ENCODE peak calls at places on chromosomes 3 and 15, in ten cellular contexts. One of them, this sample, is unnamed.

GRCh38 chr15:55084673-55085072 is 112.1 kb downstream of the RSL24D1 start:
- DNase-seq in CD8-positive, alpha-beta T cell: no peak
- DNase-seq in dorsolateral prefrontal cortex: no peak
- DNase-seq in GM23338: no peak
- DNase-seq in pancreas: no peak
- DNase-seq in esophagus muscularis mucosa: no peak
- DNase-seq in stomach: no peak
- DNase-seq in ovary: no peak
- DNase-seq in lower lobe of right lung: no peak
- DNase-seq in heart right ventricle: no peak
- DNase-seq in this sample: no peak

GRCh38 chr3:21405671-21406667 is 345.0 kb downstream of the ZNF385D start:
- DNase-seq in pancreas: peak
- DNase-seq in esophagus muscularis mucosa: no peak
- DNase-seq in lower lobe of right lung: no peak
- DNase-seq in ovary: no peak
- DNase-seq in CD8-positive, alpha-beta T cell: no peak
- DNase-seq in stomach: no peak
- DNase-seq in heart right ventricle: no peak
- DNase-seq in GM23338: no peak
- DNase-seq in dorsolateral prefrontal cortex: no peak
- DNase-seq in this sample: no peak

GRCh38 chr3:187966636-187967035 is 187.3 kb upstream of the LPP start:
- DNase-seq in heart right ventricle: no peak
- DNase-seq in lower lobe of right lung: no peak
- DNase-seq in ovary: no peak
- DNase-seq in pancreas: no peak
- DNase-seq in esophagus muscularis mucosa: no peak
- DNase-seq in GM23338: no peak
- DNase-seq in stomach: no peak
- DNase-seq in dorsolateral prefrontal cortex: no peak
- DNase-seq in CD8-positive, alpha-beta T cell: no peak
- DNase-seq in this sample: no peak

GRCh38 chr3:47433796-47434195 is 41.9 kb downstream of the SCAP start:
- DNase-seq in dorsolateral prefrontal cortex: no peak
- DNase-seq in GM23338: no peak
- DNase-seq in lower lobe of right lung: no peak
- DNase-seq in CD8-positive, alpha-beta T cell: no peak
- DNase-seq in stomach: no peak
- DNase-seq in ovary: no peak
- DNase-seq in heart right ventricle: no peak
- DNase-seq in pancreas: no peak
- DNase-seq in esophagus muscularis mucosa: no peak
- DNase-seq in this sample: no peak

GRCh38 chr15:79644091-79644490 is 212.0 kb downstream of the MINAR1 start:
- DNase-seq in CD8-positive, alpha-beta T cell: no peak
- DNase-seq in esophagus muscularis mucosa: no peak
- DNase-seq in dorsolateral prefrontal cortex: no peak
- DNase-seq in heart right ventricle: no peak
- DNase-seq in pancreas: no peak
- DNase-seq in GM23338: no peak
- DNase-seq in lower lobe of right lung: no peak
- DNase-seq in ovary: no peak
- DNase-seq in stomach: no peak
- DNase-seq in this sample: peak

GRCh38 chr3:156718622-156719300 is 44.4 kb downstream of the TIPARP start:
- DNase-seq in esophagus muscularis mucosa: no peak
- DNase-seq in pancreas: no peak
- DNase-seq in lower lobe of right lung: no peak
- DNase-seq in GM23338: no peak
- DNase-seq in stomach: no peak
- DNase-seq in ovary: no peak
- DNase-seq in dorsolateral prefrontal cortex: no peak
- DNase-seq in heart right ventricle: no peak
- DNase-seq in CD8-positive, alpha-beta T cell: no peak
- DNase-seq in this sample: peak

GRCh38 chr15:78415284-78415683 is 22.7 kb upstream of the IREB2 start:
- DNase-seq in stomach: no peak
- DNase-seq in dorsolateral prefrontal cortex: no peak
- DNase-seq in ovary: no peak
- DNase-seq in GM23338: peak
- DNase-seq in pancreas: no peak
- DNase-seq in lower lobe of right lung: no peak
- DNase-seq in CD8-positive, alpha-beta T cell: no peak
- DNase-seq in heart right ventricle: no peak
- DNase-seq in esophagus muscularis mucosa: no peak
- DNase-seq in this sample: peak

GRCh38 chr3:50417637-50418033 is 58.3 kb upstream of the TMEM115 start:
- DNase-seq in stomach: no peak
- DNase-seq in esophagus muscularis mucosa: no peak
- DNase-seq in ovary: no peak
- DNase-seq in CD8-positive, alpha-beta T cell: no peak
- DNase-seq in heart right ventricle: no peak
- DNase-seq in GM23338: no peak
- DNase-seq in pancreas: no peak
- DNase-seq in lower lobe of right lung: no peak
- DNase-seq in dorsolateral prefrontal cortex: no peak
- DNase-seq in this sample: no peak

GRCh38 chr3:125121246-125122010 is 65.6 kb upstream of the HEG1 start:
- DNase-seq in esophagus muscularis mucosa: no peak
- DNase-seq in ovary: no peak
- DNase-seq in lower lobe of right lung: no peak
- DNase-seq in dorsolateral prefrontal cortex: no peak
- DNase-seq in GM23338: no peak
- DNase-seq in pancreas: no peak
- DNase-seq in heart right ventricle: no peak
- DNase-seq in stomach: no peak
- DNase-seq in CD8-positive, alpha-beta T cell: no peak
- DNase-seq in this sample: no peak

GRCh38 chr3:81898336-81898735 is 136.9 kb upstream of the GBE1 start:
- DNase-seq in heart right ventricle: no peak
- DNase-seq in dorsolateral prefrontal cortex: no peak
- DNase-seq in CD8-positive, alpha-beta T cell: no peak
- DNase-seq in pancreas: no peak
- DNase-seq in GM23338: no peak
- DNase-seq in ovary: no peak
- DNase-seq in esophagus muscularis mucosa: no peak
- DNase-seq in lower lobe of right lung: no peak
- DNase-seq in stomach: no peak
- DNase-seq in this sample: no peak

GRCh38 chr3:102174312-102174712 is 260.5 kb upstream of the ZPLD1 start:
- DNase-seq in dorsolateral prefrontal cortex: no peak
- DNase-seq in GM23338: no peak
- DNase-seq in esophagus muscularis mucosa: no peak
- DNase-seq in stomach: no peak
- DNase-seq in CD8-positive, alpha-beta T cell: no peak
- DNase-seq in heart right ventricle: no peak
- DNase-seq in pancreas: no peak
- DNase-seq in ovary: no peak
- DNase-seq in lower lobe of right lung: no peak
- DNase-seq in this sample: peak

GRCh38 chr3:111859061-111859973 is at the start of gene PHLDB2:
- DNase-seq in stomach: peak
- DNase-seq in heart right ventricle: peak
- DNase-seq in CD8-positive, alpha-beta T cell: peak
- DNase-seq in pancreas: peak
- DNase-seq in lower lobe of right lung: peak
- DNase-seq in esophagus muscularis mucosa: no peak
- DNase-seq in dorsolateral prefrontal cortex: peak
- DNase-seq in ovary: peak
- DNase-seq in GM23338: peak
- DNase-seq in this sample: peak

GRCh38 chr15:89019436-89019835 is 68.8 kb upstream of the ABHD2 start:
- DNase-seq in GM23338: no peak
- DNase-seq in ovary: no peak
- DNase-seq in esophagus muscularis mucosa: no peak
- DNase-seq in CD8-positive, alpha-beta T cell: no peak
- DNase-seq in heart right ventricle: no peak
- DNase-seq in lower lobe of right lung: no peak
- DNase-seq in stomach: no peak
- DNase-seq in pancreas: no peak
- DNase-seq in dorsolateral prefrontal cortex: no peak
- DNase-seq in this sample: no peak

GRCh38 chr3:65385805-65386204 is 652.9 kb downstream of the MAGI1 start:
- DNase-seq in ovary: no peak
- DNase-seq in GM23338: no peak
- DNase-seq in stomach: no peak
- DNase-seq in dorsolateral prefrontal cortex: no peak
- DNase-seq in heart right ventricle: no peak
- DNase-seq in lower lobe of right lung: no peak
- DNase-seq in pancreas: no peak
- DNase-seq in CD8-positive, alpha-beta T cell: no peak
- DNase-seq in esophagus muscularis mucosa: no peak
- DNase-seq in this sample: no peak

GRCh38 chr15:25242166-25242879 is 196.5 kb downstream of the UBE3A start:
- DNase-seq in ovary: no peak
- DNase-seq in stomach: no peak
- DNase-seq in esophagus muscularis mucosa: no peak
- DNase-seq in CD8-positive, alpha-beta T cell: no peak
- DNase-seq in dorsolateral prefrontal cortex: peak
- DNase-seq in GM23338: no peak
- DNase-seq in heart right ventricle: peak
- DNase-seq in lower lobe of right lung: peak
- DNase-seq in pancreas: peak
- DNase-seq in this sample: no peak

GRCh38 chr15:64164436-64164835 is 1.6 kb upstream of the PPIB start:
- DNase-seq in lower lobe of right lung: no peak
- DNase-seq in dorsolateral prefrontal cortex: no peak
- DNase-seq in esophagus muscularis mucosa: no peak
- DNase-seq in CD8-positive, alpha-beta T cell: no peak
- DNase-seq in stomach: no peak
- DNase-seq in ovary: no peak
- DNase-seq in heart right ventricle: no peak
- DNase-seq in pancreas: no peak
- DNase-seq in GM23338: no peak
- DNase-seq in this sample: no peak
- H3K27ac ChIP-seq in lower lobe of right lung: peak
- H3K27ac ChIP-seq in dorsolateral prefrontal cortex: no peak
- H3K27ac ChIP-seq in esophagus muscularis mucosa: no peak
- H3K27ac ChIP-seq in CD8-positive, alpha-beta T cell: no peak
- H3K27ac ChIP-seq in stomach: peak
- H3K27ac ChIP-seq in ovary: no peak
- H3K27ac ChIP-seq in heart right ventricle: peak
- H3K27ac ChIP-seq in pancreas: peak
- H3K27ac ChIP-seq in GM23338: peak
- H3K27ac ChIP-seq in this sample: no peak

DNA sequence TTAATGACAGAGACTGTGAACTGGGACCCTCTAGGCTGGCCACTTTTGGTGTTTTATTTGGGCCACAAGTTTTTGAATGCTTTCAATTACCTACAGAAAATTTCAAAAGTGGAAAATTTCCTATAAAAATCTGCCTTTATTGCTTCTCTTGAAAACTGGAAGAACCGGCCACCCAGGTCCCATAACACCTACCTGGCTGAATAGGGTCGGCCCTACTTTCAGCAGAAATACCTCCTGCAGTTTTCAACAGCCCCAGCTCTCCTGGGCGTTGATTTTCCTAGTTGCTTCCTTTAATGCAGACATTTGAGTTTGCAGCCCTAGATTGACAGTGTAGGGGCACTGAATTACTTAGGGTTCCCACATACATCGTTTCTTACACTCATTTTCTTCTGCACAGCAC is 719 bp upstream of the SRPRB start:
- DNase-seq in CD8-positive, alpha-beta T cell: no peak
- DNase-seq in ovary: no peak
- DNase-seq in stomach: no peak
- DNase-seq in GM23338: no peak
- DNase-seq in dorsolateral prefrontal cortex: no peak
- DNase-seq in pancreas: no peak
- DNase-seq in heart right ventricle: no peak
- DNase-seq in lower lobe of right lung: no peak
- DNase-seq in esophagus muscularis mucosa: no peak
- DNase-seq in this sample: no peak
- H3K4me3 ChIP-seq in CD8-positive, alpha-beta T cell: peak
- H3K4me3 ChIP-seq in ovary: peak
- H3K4me3 ChIP-seq in stomach: peak
- H3K4me3 ChIP-seq in GM23338: peak
- H3K4me3 ChIP-seq in dorsolateral prefrontal cortex: peak
- H3K4me3 ChIP-seq in pancreas: no peak
- H3K4me3 ChIP-seq in heart right ventricle: no peak
- H3K4me3 ChIP-seq in lower lobe of right lung: peak
- H3K4me3 ChIP-seq in esophagus muscularis mucosa: peak
- H3K4me3 ChIP-seq in this sample: no peak

DNA sequence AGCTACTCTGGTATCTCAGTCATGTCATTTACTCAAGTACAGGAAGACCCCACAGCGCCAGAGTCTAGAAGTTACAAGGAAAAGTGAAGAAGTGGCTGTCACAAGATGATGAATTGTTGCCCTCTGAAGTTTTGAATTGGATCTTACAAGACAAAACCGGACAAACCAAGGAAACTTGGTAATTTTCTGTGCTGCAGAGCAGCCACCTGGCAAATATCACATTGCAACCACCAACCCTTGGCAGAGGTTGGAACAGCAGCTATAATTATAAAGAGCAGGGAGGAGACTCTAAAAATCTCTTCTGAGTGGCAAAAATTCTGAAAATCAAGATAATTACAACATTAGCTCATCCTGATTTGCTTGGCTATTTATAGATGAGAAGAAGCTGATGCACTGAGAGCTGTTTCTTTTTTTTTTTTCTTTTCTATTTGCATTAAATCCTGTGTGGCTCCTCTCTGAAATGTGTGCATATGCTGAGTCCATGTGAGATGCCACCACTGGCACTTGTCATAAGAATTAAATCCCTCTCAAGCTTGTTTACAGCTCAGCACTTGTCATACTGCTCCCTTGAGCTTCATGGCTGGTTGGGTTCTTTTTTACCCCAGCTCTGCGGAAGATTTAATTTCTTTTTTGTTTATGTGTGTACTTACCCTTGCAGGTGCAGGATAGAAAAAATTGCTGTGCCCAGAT is 68.0 kb upstream of the MNS1 start:
- DNase-seq in esophagus muscularis mucosa: no peak
- DNase-seq in lower lobe of right lung: no peak
- DNase-seq in stomach: no peak
- DNase-seq in ovary: no peak
- DNase-seq in heart right ventricle: no peak
- DNase-seq in CD8-positive, alpha-beta T cell: no peak
- DNase-seq in dorsolateral prefrontal cortex: no peak
- DNase-seq in GM23338: no peak
- DNase-seq in pancreas: no peak
- DNase-seq in this sample: no peak
- TF ChIP-seq CTCF in esophagus muscularis mucosa: no peak
- TF ChIP-seq CTCF in lower lobe of right lung: no peak
- TF ChIP-seq CTCF in stomach: no peak
- TF ChIP-seq CTCF in ovary: no peak
- TF ChIP-seq CTCF in heart right ventricle: no peak
- TF ChIP-seq CTCF in CD8-positive, alpha-beta T cell: no peak
- TF ChIP-seq CTCF in dorsolateral prefrontal cortex: no peak
- TF ChIP-seq CTCF in GM23338: no peak
- TF ChIP-seq CTCF in pancreas: no peak
- TF ChIP-seq CTCF in this sample: no peak

DNA sequence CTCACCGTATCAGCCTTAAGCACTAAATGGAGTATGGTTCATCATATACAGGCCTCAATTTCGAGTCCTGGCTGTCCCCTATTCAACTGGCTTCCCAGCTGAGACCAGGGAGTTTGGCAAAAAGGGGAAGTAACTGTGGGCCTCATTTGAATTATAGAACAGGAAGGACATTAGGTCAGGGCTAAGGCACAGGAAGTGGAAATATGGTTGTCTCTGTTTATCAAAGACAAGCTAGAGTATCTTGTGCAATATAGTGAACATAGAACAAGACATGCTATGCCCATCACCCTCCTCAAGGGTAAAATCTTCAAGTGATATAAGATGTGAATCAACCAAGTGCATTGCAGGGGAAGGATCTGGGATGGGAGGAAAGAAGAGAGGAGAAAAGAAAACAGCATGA is 494.4 kb downstream of the NTRK3 start:
- DNase-seq in dorsolateral prefrontal cortex: no peak
- DNase-seq in esophagus muscularis mucosa: no peak
- DNase-seq in stomach: no peak
- DNase-seq in CD8-positive, alpha-beta T cell: no peak
- DNase-seq in heart right ventricle: no peak
- DNase-seq in lower lobe of right lung: no peak
- DNase-seq in ovary: no peak
- DNase-seq in pancreas: no peak
- DNase-seq in GM23338: no peak
- DNase-seq in this sample: no peak
- H3K27ac ChIP-seq in dorsolateral prefrontal cortex: no peak
- H3K27ac ChIP-seq in esophagus muscularis mucosa: no peak
- H3K27ac ChIP-seq in stomach: peak
- H3K27ac ChIP-seq in CD8-positive, alpha-beta T cell: no peak
- H3K27ac ChIP-seq in heart right ventricle: no peak
- H3K27ac ChIP-seq in lower lobe of right lung: peak
- H3K27ac ChIP-seq in ovary: no peak
- H3K27ac ChIP-seq in pancreas: no peak
- H3K27ac ChIP-seq in GM23338: no peak
- H3K27ac ChIP-seq in this sample: no peak

This sample was measured in brain microvascular endothelial cell.